ENCODE peak calls at places on chromosomes 4 and X, in seven cellular contexts. G is lower leg skin, M is AG09309, H is psoas muscle, W is cardiac muscle cell, B is ascending aorta, T is fibroblast of lung. L is an unnamed sample.

GRCh38 chrX:5388087-5388486 is 840.6 kb downstream of the NLGN4X start:
- DNase-seq in G (no peak), M (no peak), H (no peak), W (no peak), B (no peak), T (no peak), L (no peak)

GRCh38 chr4:103092245-103092644 is 7.4 kb downstream of the BDH2 start:
- DNase-seq in G (no peak), M (no peak), H (no peak), W (no peak), B (no peak), T (no peak), L (no peak)

GRCh38 chr4:26226978-26227377 is 93.8 kb upstream of the RBPJ start:
- DNase-seq in G (no peak), M (no peak), H (no peak), W (no peak), B (no peak), T (no peak), L (no peak)

GRCh38 chrX:78307665-78308064 is 19.7 kb downstream of the CYSLTR1 start:
- DNase-seq in G (no peak), M (no peak), H (no peak), W (no peak), B (no peak), T (no peak), L (no peak)

GRCh38 chrX:129876734-129877395 is 29.1 kb upstream of the UTP14A start:
- DNase-seq in G (no peak), M (no peak), H (no peak), W (no peak), B (no peak), T (peak), L (peak)

GRCh38 chrX:39491548-39492297 is 606.0 kb downstream of the BCOR start:
- DNase-seq in G (no peak), M (no peak), H (no peak), W (no peak), B (no peak), T (no peak), L (no peak)

GRCh38 chr4:56618734-56619133 is 62.4 kb downstream of the HOPX start:
- DNase-seq in G (no peak), M (no peak), H (no peak), W (no peak), B (no peak), T (no peak), L (no peak)

GRCh38 chr4:17723648-17724047 is 57.8 kb downstream of the FAM184B start:
- DNase-seq in G (peak), M (no peak), H (no peak), W (peak), B (no peak), T (no peak), L (no peak)

GRCh38 chr4:123017636-123018390 is 95.4 kb upstream of the NUDT6 start:
- DNase-seq in G (no peak), M (peak), H (no peak), W (no peak), B (no peak), T (peak), L (peak)

GRCh38 chrX:26192204-26192603 is at the start of gene MAGEB6:
- DNase-seq in G (no peak), M (no peak), H (no peak), W (no peak), B (no peak), T (no peak), L (no peak)

GRCh38 chrX:155535866-155536265 is 76.9 kb downstream of the TMLHE start:
- DNase-seq in G (no peak), M (no peak), H (no peak), W (no peak), B (no peak), T (no peak), L (no peak)

GRCh38 chr4:117488692-117489091 is 403.3 kb upstream of the TRAM1L1 start:
- DNase-seq in G (no peak), M (no peak), H (no peak), W (no peak), B (no peak), T (no peak), L (no peak)

GRCh38 chr4:121758896-121759568 is 5.9 kb downstream of the SMIM43 start:
- DNase-seq in G (no peak), M (no peak), H (no peak), W (no peak), B (no peak), T (peak), L (peak)

GRCh38 chr4:89665662-89666061 is 171.3 kb downstream of the SNCA start:
- DNase-seq in G (no peak), M (no peak), H (no peak), W (no peak), B (no peak), T (no peak), L (no peak)

GRCh38 chrX:65932173-65933084 is 107.5 kb downstream of the VSIG4 start:
- DNase-seq in G (no peak), M (no peak), H (no peak), W (no peak), B (no peak), T (no peak), L (no peak)

GRCh38 chr4:38132140-38132673 is 172.0 kb downstream of the PTTG2 start:
- DNase-seq in G (no peak), M (peak), H (no peak), W (peak), B (peak), T (peak), L (peak)

GRCh38 chr4:185352202-185352601 is 43.5 kb downstream of the LRP2BP start:
- DNase-seq in G (no peak), M (no peak), H (no peak), W (no peak), B (no peak), T (no peak), L (no peak)

GRCh38 chr4:174316954-174317353 is 33.2 kb downstream of the CEP44 start:
- DNase-seq in G (no peak), M (no peak), H (no peak), W (no peak), B (no peak), T (peak), L (peak)

GRCh38 chr4:141196227-141196928 is 24.3 kb upstream of the ZNF330 start:
- DNase-seq in G (no peak), M (no peak), H (no peak), W (no peak), B (no peak), T (no peak), L (no peak)

GRCh38 chr4:81118086-81118485 is 87.6 kb downstream of the BMP3 start:
- DNase-seq in G (no peak), M (no peak), H (no peak), W (no peak), B (no peak), T (no peak), L (no peak)

GRCh38 chr4:39029752-39030694 is 2.2 kb downstream of the TMEM156 start:
- DNase-seq in G (no peak), M (no peak), H (no peak), W (no peak), B (no peak), T (no peak), L (no peak)

GRCh38 chr4:6901669-6902317 is 7.8 kb upstream of the TBC1D14 start:
- DNase-seq in G (peak), M (no peak), H (no peak), W (no peak), B (peak), T (no peak), L (no peak)

GRCh38 chr4:6900181-6900812 is 9.3 kb upstream of the TBC1D14 start:
- DNase-seq in G (peak), M (no peak), H (no peak), W (no peak), B (peak), T (no peak), L (no peak)

GRCh38 chr4:6905501-6905900 is 4.1 kb upstream of the TBC1D14 start:
- DNase-seq in G (peak), M (no peak), H (no peak), W (no peak), B (peak), T (no peak), L (no peak)

GRCh38 chr4:6900956-6901355 is 8.7 kb upstream of the TBC1D14 start:
- DNase-seq in G (peak), M (no peak), H (no peak), W (no peak), B (no peak), T (no peak), L (no peak)

DNA sequence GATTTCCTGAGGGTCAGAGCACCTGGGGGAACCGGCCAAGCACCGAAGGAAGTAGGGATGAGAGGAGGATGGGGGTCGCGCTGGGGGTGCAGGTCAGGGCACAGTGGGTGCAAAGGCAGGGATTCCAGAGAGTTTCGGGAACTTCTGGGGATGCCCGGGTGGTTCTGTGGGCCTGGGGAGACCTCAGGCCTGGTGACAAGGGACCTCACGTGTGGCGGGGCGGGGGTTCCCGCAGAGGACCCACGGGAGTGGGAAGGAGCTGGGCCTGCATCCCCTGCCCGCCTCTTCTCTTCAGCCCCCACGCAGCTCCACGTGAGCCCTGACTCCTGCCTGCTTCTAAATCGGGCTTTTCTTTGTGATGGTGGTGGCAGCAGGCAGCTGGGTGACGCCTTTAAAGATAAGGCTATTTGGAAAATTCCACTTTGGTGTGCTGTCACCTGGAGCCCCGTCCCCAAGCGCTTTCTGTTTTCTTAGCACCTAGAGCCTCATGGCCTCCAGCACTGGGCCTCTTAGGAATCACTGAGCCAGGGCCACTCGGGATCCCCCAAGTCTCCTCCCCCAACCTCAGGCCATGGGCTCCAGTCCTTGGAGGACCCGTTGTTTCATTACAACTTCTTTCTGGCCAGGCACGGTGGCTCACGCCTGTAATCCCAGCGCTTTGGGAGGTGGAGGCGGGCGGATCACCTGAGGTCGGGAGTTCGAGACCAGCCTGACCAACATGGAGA is 7.1 kb upstream of the TBC1D14 start:
- DNase-seq in G (peak), M (no peak), H (no peak), W (peak), B (peak), T (no peak), L (no peak)
- TF ChIP-seq CTCF in G (no peak), M (no peak), H (no peak), W (no peak), B (no peak), T (no peak), L (no peak)

DNA sequence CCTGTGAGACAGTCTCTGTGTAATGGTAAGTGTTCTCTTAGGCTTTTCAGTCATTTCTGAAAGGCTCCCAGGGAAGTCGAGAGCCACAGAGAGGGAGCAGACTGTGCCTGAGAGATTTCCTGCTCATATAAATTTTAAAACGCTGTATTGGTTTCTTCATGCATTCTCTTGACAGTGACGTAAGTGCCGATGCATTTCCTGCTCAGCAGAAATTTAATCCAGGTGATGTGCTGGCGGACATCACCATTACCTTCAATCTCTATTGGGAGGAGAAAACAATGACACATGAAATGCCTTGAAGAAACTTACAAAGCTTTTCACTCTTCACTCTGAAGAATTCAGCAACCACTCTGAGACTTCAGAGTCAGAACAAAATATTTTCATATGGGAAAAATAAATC is 383.6 kb downstream of the BMPR1B start:
- DNase-seq in G (no peak), M (peak), H (no peak), W (no peak), B (no peak), T (no peak), L (no peak)
- H3K4me3 ChIP-seq in G (no peak), M (no peak), H (no peak), W (no peak), B (no peak), T (no peak), L (no peak)

DNA sequence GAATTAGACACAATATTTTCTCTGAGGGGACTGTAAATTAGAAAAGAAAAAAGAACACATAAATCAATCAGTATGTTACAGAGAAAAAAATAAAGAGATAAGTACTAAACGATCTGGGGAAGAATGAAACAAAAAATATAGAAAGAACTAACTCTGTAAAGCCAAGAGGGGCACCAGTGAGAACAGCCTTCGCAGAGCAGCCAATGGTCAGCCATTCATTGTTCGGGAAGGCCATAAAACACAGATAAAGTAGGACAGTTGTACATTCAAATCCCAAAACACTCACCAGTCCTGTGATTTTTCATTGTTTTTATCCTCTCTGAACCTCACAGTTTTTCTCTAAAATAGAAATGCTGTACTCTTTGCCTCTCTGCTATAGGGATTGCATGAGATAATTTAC is 127.9 kb downstream of the NEK1 start:
- DNase-seq in G (no peak), M (no peak), H (no peak), W (no peak), B (no peak), T (peak), L (peak)
- TF ChIP-seq CTCF in G (no peak), M (peak), H (no peak), W (peak), B (no peak), T (peak), L (peak)

DNA sequence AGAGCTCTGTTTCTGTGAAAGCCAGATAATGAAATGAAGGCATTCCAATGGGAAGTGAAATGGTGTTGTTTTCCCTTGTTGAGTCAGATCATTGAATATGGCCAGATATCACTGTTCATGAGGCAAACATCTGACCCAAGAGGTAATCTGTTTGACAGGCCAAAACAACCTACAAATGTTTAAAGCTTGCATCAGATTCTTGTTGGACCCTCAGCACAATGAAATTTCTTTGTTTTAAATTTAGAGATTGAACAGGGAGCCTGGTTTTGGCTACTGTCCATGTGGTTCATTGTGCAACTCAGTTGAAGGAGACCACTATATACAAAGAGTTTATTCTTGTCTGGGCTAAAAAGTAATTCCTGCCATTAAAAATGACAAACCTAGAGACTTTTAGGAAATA is 159.1 kb downstream of the AFF2 start:
- DNase-seq in G (no peak), M (no peak), H (no peak), W (no peak), B (no peak), T (peak), L (peak)
- H3K4me3 ChIP-seq in G (no peak), M (no peak), H (no peak), W (no peak), B (no peak), T (no peak), L (no peak)

GRCh38 chr4:3790006-3790561 is 23.9 kb downstream of the ADRA2C start:
- DNase-seq in G (no peak), M (no peak), H (no peak), W (no peak), B (no peak), T (no peak), L (no peak)

GRCh38 chr4:3791910-3792542 is 25.8 kb downstream of the ADRA2C start:
- DNase-seq in G (no peak), M (no peak), H (peak), W (peak), B (no peak), T (no peak), L (peak)

GRCh38 chr4:3793545-3793944 is 27.4 kb downstream of the ADRA2C start:
- DNase-seq in G (no peak), M (no peak), H (no peak), W (no peak), B (no peak), T (no peak), L (no peak)

GRCh38 chr4:3791256-3791655 is 25.1 kb downstream of the ADRA2C start:
- DNase-seq in G (no peak), M (no peak), H (peak), W (no peak), B (no peak), T (no peak), L (no peak)

GRCh38 chr4:3792813-3793212 is 26.6 kb downstream of the ADRA2C start:
- DNase-seq in G (no peak), M (no peak), H (no peak), W (no peak), B (no peak), T (no peak), L (no peak)
- TF ChIP-seq CTCF in G (no peak), M (no peak), H (no peak), W (no peak), B (no peak), T (peak), L (no peak)

DNA sequence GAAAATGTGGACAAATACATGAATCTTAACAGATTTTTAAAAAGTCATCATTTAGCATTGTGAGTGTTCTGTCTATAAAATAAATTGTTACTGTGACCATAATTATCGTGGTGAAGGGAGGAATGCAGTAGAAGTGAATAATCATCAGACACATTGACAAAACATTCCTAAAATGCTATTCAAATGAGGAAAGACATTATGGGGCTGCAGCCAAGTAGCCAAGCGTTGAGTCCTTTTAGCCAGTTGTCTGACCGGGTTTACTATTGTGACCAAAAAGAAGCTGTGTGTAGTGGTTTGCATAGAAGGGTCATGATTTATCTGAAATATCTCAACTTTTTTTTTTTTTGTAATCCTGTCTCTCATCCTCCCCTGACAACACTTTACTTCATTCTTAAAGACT is 19.5 kb downstream of the WWC2 start:
- DNase-seq in G (no peak), M (peak), H (no peak), W (peak), B (no peak), T (peak), L (peak)
- H3K4me3 ChIP-seq in G (no peak), M (no peak), H (no peak), W (no peak), B (no peak), T (no peak), L (no peak)

GRCh38 chrX:2934715-2935363 is 5.7 kb upstream of the ARSD start:
- DNase-seq in G (no peak), M (no peak), H (no peak), W (no peak), B (no peak), T (no peak), L (no peak)
- TF ChIP-seq CTCF in G (no peak), M (no peak), H (no peak), W (no peak), B (no peak), T (no peak), L (no peak)

DNA sequence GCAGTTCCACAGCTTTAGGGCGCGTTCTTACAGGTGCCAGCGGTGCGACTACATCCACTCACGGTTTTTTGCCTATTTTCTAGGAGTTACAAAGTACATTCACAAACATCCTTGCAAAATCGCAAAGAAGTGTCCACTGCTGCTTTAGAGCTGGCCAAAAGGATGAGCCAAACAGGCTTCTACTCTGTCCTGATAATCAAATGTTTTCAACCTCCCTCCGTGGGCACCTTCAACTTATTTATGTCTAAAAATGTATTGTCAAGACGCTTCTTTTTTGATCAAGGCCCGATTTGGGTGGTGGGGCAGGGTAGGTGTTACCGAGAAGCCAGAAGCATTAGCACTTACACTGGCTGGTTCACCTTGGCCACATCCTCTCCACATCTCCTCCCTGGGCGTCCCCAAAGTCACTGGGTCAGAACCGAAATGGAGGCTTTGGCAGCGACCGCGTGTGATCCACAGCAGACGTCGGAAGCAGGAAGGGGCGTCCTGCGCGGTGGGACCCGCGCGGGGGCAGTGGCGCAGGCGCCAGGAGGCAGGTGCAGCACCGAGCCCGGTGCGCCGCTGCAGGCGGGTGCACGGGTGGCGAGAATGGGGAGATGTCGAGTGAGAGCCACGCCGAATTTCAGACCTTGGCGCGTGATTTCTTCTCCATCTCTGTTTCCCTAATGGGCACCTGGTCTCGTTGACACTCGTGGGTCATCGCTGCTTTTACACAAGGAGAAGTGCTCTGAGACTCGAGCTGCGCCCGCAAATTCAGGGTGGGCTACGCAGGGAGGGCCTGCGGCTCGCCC is 16.9 kb downstream of the NKX3-2 start:
- DNase-seq in G (peak), M (no peak), H (no peak), W (no peak), B (no peak), T (no peak), L (no peak)
- H3K4me3 ChIP-seq in G (no peak), M (no peak), H (no peak), W (no peak), B (no peak), T (no peak), L (no peak)

GRCh38 chrX:53077207-53078197 is 4.7 kb upstream of the TSPYL2 start:
- DNase-seq in G (no peak), M (no peak), H (no peak), W (no peak), B (peak), T (no peak), L (no peak)
- TF ChIP-seq CTCF in G (no peak), M (no peak), H (no peak), W (no peak), B (no peak), T (no peak), L (no peak)

DNA sequence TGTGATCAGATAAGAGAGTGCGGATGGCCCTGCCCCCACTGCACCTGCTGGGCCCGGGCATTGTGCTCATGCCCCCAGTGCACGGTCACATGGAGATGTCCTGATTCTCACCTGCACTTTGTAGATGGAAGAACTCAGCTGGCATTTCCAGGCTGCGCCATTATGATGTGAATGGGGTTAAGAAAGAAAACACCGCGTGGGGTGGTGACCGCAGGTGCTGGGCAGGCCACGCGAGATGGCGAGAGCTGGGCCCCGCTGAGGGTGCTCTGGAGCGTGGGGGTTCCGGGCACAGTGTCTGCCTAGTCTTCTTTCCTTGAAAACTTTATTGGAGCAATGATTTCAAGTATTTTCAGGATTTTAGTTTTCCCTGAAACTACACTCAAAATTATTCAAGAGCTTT is 17.8 kb upstream of the HGFAC start:
- DNase-seq in G (no peak), M (no peak), H (no peak), W (no peak), B (no peak), T (no peak), L (no peak)
- H3K4me3 ChIP-seq in G (no peak), M (no peak), H (no peak), W (no peak), B (no peak), T (no peak), L (no peak)